ENCODE peak calls at places on chromosomes 12 and 14, in seven cellular contexts. F, Q, V, A, P, M and W are unnamed samples.

GRCh38 chr12:67782573-67782972 is 134.0 kb downstream of the DYRK2 start:
- DNase-seq in F (no peak), Q (no peak), V (no peak), A (no peak), P (no peak), M (no peak), W (no peak)

GRCh38 chr14:57038689-57039088 is 228.4 kb upstream of the OTX2 start:
- DNase-seq in F (no peak), Q (no peak), V (no peak), A (no peak), P (no peak), M (no peak), W (no peak)

GRCh38 chr12:27331299-27331926 is 1.2 kb upstream of the BMAL2 start:
- DNase-seq in F (no peak), Q (no peak), V (no peak), A (no peak), P (peak), M (peak), W (no peak)

GRCh38 chr12:3179731-3180130 is 102.6 kb downstream of the TSPAN9 start:
- DNase-seq in F (no peak), Q (peak), V (no peak), A (no peak), P (no peak), M (no peak), W (no peak)

GRCh38 chr14:56115471-56115870 is 2.7 kb upstream of the PELI2 start:
- DNase-seq in F (no peak), Q (no peak), V (no peak), A (no peak), P (no peak), M (no peak), W (no peak)

GRCh38 chr12:51320695-51321320 is 3.2 kb downstream of the BIN2 start:
- DNase-seq in F (no peak), Q (peak), V (no peak), A (no peak), P (peak), M (no peak), W (no peak)

GRCh38 chr14:68816183-68816942 is 23.5 kb upstream of the ZFP36L1 start:
- DNase-seq in F (peak), Q (peak), V (peak), A (peak), P (peak), M (peak), W (peak)

GRCh38 chr12:110600254-110600653 is 13.7 kb upstream of the TCTN1 start:
- DNase-seq in F (no peak), Q (peak), V (no peak), A (peak), P (peak), M (no peak), W (no peak)